ENCODE peak calls at places on chromosome 9, in four cellular contexts. C, B, J and A are unnamed samples.

GRCh38 chr9:77541600-77541999 is 106.5 kb downstream of the GNA14 start:
- DNase-seq in C (no peak), B (no peak), J (no peak), A (no peak)

GRCh38 chr9:29640507-29640906 is 2067.2 kb upstream of the C9orf72 start:
- DNase-seq in C (no peak), B (no peak), J (no peak), A (no peak)

GRCh38 chr9:98329904-98330303 is 74.5 kb upstream of the TBC1D2 start:
- DNase-seq in C (no peak), B (no peak), J (no peak), A (no peak)

GRCh38 chr9:115614931-115615401 is 497.0 kb upstream of the TNC start:
- DNase-seq in C (no peak), B (no peak), J (no peak), A (no peak)

GRCh38 chr9:17005085-17005484 is 129.8 kb upstream of the CNTLN start:
- DNase-seq in C (no peak), B (no peak), J (peak), A (peak)

GRCh38 chr9:9996259-9996658 is 616.5 kb downstream of the PTPRD start:
- DNase-seq in C (no peak), B (no peak), J (no peak), A (no peak)

GRCh38 chr9:92607088-92607487 is 62.8 kb downstream of the IPPK start:
- DNase-seq in C (no peak), B (no peak), J (no peak), A (peak)

GRCh38 chr9:87883990-87884389 is 1.3 kb downstream of the SPATA31E1 start:
- DNase-seq in C (no peak), B (peak), J (no peak), A (no peak)

GRCh38 chr9:2066312-2067273 is 51.4 kb downstream of the SMARCA2 start:
- DNase-seq in C (no peak), B (no peak), J (no peak), A (peak)

GRCh38 chr9:132877447-132877817 is 652 bp downstream of the AK8 start:
- DNase-seq in C (no peak), B (no peak), J (no peak), A (no peak)

GRCh38 chr9:129185991-129186390 is 7.9 kb upstream of the IER5L start:
- DNase-seq in C (no peak), B (no peak), J (no peak), A (no peak)

GRCh38 chr9:127608104-127608966 is 3.7 kb upstream of the STXBP1 start:
- DNase-seq in C (no peak), B (peak), J (peak), A (peak)

GRCh38 chr9:5042661-5043178 is 57.6 kb downstream of the JAK2 start:
- DNase-seq in C (no peak), B (no peak), J (no peak), A (no peak)

GRCh38 chr9:16442622-16443021 is 427.8 kb downstream of the BNC2 start:
- DNase-seq in C (no peak), B (peak), J (no peak), A (peak)

GRCh38 chr9:79189511-79189924 is 382.2 kb upstream of the TLE4 start:
- DNase-seq in C (peak), B (no peak), J (no peak), A (peak)

GRCh38 chr9:16102154-16102553 is 549.3 kb downstream of the CCDC171 start:
- DNase-seq in C (no peak), B (no peak), J (no peak), A (no peak)

GRCh38 chr9:32986971-32987370 is 14.5 kb downstream of the APTX start:
- DNase-seq in C (no peak), B (no peak), J (no peak), A (peak)

GRCh38 chr9:110578896-110579752 is at the start of gene SVEP1:
- DNase-seq in C (no peak), B (peak), J (peak), A (peak)

GRCh38 chr9:36337865-36338264 is 62.2 kb downstream of the RNF38 start:
- DNase-seq in C (no peak), B (no peak), J (no peak), A (no peak)

GRCh38 chr9:126066131-126066530 is 260.5 kb upstream of the MVB12B start:
- DNase-seq in C (no peak), B (no peak), J (no peak), A (no peak)

GRCh38 chr9:35191105-35191504 is 29.3 kb downstream of the UNC13B start:
- DNase-seq in C (no peak), B (no peak), J (no peak), A (no peak)

GRCh38 chr9:96817973-96818372 is 36.3 kb downstream of the ZNF782 start:
- DNase-seq in C (no peak), B (no peak), J (no peak), A (no peak)

GRCh38 chr9:96813607-96814006 is 35.7 kb upstream of the ZNF510 start:
- DNase-seq in C (no peak), B (no peak), J (no peak), A (no peak)

DNA sequence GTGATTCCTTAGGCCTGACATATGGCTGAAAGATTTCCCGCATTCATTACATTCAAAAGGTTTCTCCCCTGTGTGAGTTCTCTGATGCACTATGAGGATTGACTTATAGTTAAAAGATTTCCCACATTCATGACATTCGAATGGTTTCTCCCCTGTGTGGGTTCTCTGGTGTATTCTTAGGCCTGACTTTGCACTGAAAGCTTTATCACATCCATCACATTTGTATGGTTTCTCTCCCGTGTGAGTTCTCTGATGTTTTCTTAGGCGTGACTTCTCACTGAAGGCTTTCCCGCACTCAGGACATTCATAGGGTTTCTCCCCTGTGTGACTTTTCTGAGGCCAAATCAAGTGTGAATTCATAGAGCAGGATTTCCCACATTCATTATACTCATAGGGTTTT is 35.8 kb downstream of the ZNF782 start:
- DNase-seq in C (no peak), B (no peak), J (no peak), A (no peak)
- H3K4me3 ChIP-seq in C (no peak), B (no peak), J (no peak), A (no peak)

DNA sequence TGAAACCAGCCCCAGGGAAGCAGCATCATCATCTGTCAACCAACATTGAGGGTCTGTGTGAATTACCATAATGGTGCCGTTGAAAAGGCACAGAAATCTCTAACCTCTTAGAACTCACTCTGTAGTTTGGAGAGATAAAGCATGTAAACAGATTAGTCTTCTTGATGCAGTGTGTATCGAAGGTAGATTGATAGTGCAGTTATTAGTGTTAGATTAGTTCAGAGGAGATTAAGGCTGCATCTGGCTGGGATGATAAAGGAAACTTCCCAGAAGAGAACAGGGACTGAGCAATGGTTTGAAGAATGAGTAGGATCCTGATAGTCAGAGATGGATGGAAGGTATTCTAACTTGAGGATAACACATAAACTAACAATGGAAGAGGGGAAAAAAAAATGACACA is 651.5 kb downstream of the TLE1 start:
- DNase-seq in C (no peak), B (no peak), J (no peak), A (no peak)
- H3K4me3 ChIP-seq in C (no peak), B (no peak), J (no peak), A (no peak)

DNA sequence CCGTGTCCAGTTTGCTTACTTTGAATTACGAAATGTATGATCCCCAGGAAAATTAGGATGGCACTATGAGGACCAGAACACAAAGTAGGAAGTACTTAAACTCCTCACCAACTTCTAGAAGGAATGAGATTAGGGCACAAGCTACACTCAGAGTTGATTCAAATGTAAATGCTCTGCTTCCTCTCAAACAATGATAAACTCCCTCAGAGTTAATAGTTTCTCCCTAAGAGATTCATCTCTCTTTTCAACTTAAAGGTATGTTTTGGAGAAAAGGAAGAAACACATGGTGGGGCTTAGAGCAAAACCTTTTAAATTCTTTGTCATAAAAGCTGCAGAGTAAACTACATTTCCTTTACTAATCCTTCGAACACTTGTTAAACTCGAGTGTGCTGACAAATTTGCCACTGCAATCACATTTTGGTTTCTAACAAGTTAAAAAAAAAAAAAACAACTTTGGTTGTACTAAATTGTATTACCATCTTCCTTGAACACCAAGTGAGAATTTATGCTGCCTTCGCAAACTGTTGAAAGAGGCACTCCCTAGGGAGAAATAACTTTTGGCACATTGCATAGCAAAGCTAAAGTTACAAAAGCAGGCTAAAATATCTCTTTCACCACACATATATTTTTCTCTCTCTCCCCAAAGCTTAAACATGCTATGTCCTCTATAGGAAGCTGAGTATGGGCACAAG is 66.6 kb downstream of the DENND1A start:
- DNase-seq in C (peak), B (no peak), J (no peak), A (no peak)
- H3K4me3 ChIP-seq in C (no peak), B (no peak), J (no peak), A (no peak)

GRCh38 chr9:121556580-121556979 is 56.9 kb upstream of the GGTA1 start:
- DNase-seq in C (peak), B (no peak), J (no peak), A (peak)

GRCh38 chr9:121558423-121558950 is 58.8 kb upstream of the GGTA1 start:
- DNase-seq in C (no peak), B (no peak), J (no peak), A (no peak)

GRCh38 chr9:121559183-121559582 is 59.5 kb upstream of the GGTA1 start:
- DNase-seq in C (no peak), B (no peak), J (no peak), A (no peak)

GRCh38 chr9:121556082-121556481 is 56.4 kb upstream of the GGTA1 start:
- DNase-seq in C (no peak), B (no peak), J (no peak), A (no peak)

GRCh38 chr9:121557581-121558422 is 58.2 kb upstream of the GGTA1 start:
- DNase-seq in C (peak), B (no peak), J (peak), A (peak)
- H3K4me3 ChIP-seq in C (no peak), B (no peak), J (no peak), A (no peak)

GRCh38 chr9:117707561-117707960 is 3.4 kb downstream of the TLR4 start:
- DNase-seq in C (no peak), B (no peak), J (no peak), A (no peak)

GRCh38 chr9:117704024-117704575 is at the start of gene TLR4:
- DNase-seq in C (no peak), B (no peak), J (no peak), A (peak)

GRCh38 chr9:117704597-117704996 is 394 bp downstream of the TLR4 start:
- DNase-seq in C (no peak), B (no peak), J (no peak), A (no peak)

GRCh38 chr9:117705386-117705785 is 1.2 kb downstream of the TLR4 start:
- DNase-seq in C (no peak), B (no peak), J (no peak), A (no peak)

GRCh38 chr9:117706421-117707150 is 2.4 kb downstream of the TLR4 start:
- DNase-seq in C (no peak), B (no peak), J (no peak), A (no peak)
- H3K4me3 ChIP-seq in C (no peak), B (no peak), J (no peak), A (no peak)

DNA sequence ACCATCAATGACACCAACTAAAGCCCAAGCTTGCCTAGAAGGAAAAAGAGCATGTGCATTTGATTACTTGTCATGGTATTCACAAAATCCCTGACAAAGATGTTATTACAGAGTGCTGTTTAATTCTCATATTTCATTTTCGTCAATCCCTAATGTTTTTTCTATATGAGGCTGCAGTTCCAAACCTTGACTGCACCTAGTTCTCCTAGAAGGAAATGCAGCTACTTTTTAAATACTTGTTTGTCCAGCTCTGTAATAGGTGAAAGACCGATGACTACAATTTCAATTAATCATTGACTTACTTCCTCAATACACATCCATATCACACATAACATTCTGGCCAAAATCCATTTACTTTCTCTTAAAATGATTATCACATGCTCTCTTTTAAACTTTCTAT is 28.1 kb downstream of the CEMIP2 start:
- DNase-seq in C (no peak), B (peak), J (no peak), A (no peak)
- H3K4me3 ChIP-seq in C (no peak), B (peak), J (no peak), A (no peak)

GRCh38 chr9:94169978-94170377 is 85.7 kb downstream of the PTPDC1 start:
- DNase-seq in C (no peak), B (no peak), J (no peak), A (no peak)
- H3K4me3 ChIP-seq in C (no peak), B (peak), J (no peak), A (no peak)

DNA sequence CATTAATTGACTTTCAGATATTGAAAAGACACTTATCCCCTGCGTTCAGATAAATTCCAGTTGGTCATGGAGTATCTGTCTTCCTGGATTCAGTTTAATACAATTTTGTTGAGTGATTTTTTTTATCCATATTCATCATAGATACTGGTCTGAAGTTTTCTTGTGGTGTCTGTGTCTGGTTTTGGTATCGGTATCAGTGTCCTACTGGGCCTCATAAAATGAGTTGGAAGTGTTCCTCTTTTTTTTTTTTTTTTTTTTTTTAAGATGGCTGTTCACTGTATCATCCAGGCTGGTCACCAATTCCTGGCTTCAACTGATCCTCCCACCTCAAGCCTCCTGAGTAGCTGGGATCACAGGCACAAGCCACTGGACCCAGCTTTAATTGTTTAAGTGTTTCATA is 2.9 kb upstream of the CAMSAP1 start:
- DNase-seq in C (no peak), B (no peak), J (no peak), A (no peak)
- H3K4me3 ChIP-seq in C (no peak), B (no peak), J (no peak), A (no peak)

GRCh38 chr9:124720429-124721108 is 50.5 kb downstream of the NR6A1 start:
- DNase-seq in C (no peak), B (no peak), J (no peak), A (no peak)
- H3K4me3 ChIP-seq in C (no peak), B (no peak), J (no peak), A (no peak)